ENCODE peak calls at places on chromosomes 16 and 17, in four cellular contexts. V, F, H and G are unnamed samples.

GRCh38 chr17:57600092-57600491 is 145.0 kb downstream of the CCDC182 start:
- DNase-seq in V (no peak), F (no peak), H (no peak), G (no peak)

GRCh38 chr16:12092347-12092882 is 115.9 kb downstream of the SNX29 start:
- DNase-seq in V (no peak), F (peak; percentile 95), H (no peak), G (peak; percentile 15)

GRCh38 chr17:8175795-8176196 is 384 bp downstream of the TMEM107 start:
- DNase-seq in V (no peak), F (no peak), H (no peak), G (no peak)

GRCh38 chr17:67381925-67382257 is 4.8 kb downstream of the PITPNC1 start:
- DNase-seq in V (no peak), F (no peak), H (no peak), G (no peak)

GRCh38 chr17:39628655-39629493 is 2.1 kb downstream of the PPP1R1B start:
- DNase-seq in V (no peak), F (no peak), H (no peak), G (no peak)

GRCh38 chr16:85448557-85449194 is 164.4 kb upstream of the GSE1 start:
- DNase-seq in V (no peak), F (no peak), H (no peak), G (no peak)

GRCh38 chr17:7221281-7222092 is 1.7 kb downstream of the ACADVL start:
- DNase-seq in V (peak; percentile 26), F (no peak), H (no peak), G (no peak)

GRCh38 chr16:76583466-76583865 is 306.3 kb downstream of the CNTNAP4 start:
- DNase-seq in V (no peak), F (no peak), H (no peak), G (no peak)

GRCh38 chr16:63876096-63876495 is 1245.8 kb downstream of the CDH11 start:
- DNase-seq in V (no peak), F (no peak), H (no peak), G (no peak)

GRCh38 chr16:35102780-35103403 is 1643.5 kb downstream of the TP53TG3F start:
- DNase-seq in V (no peak), F (no peak), H (no peak), G (no peak)

GRCh38 chr16:70490261-70490660 is 33.1 kb downstream of the COG4 start:
- DNase-seq in V (no peak), F (peak; percentile 15), H (no peak), G (no peak)

GRCh38 chr17:1197781-1198490 is 18.2 kb upstream of the ABR start:
- DNase-seq in V (no peak), F (no peak), H (no peak), G (no peak)

GRCh38 chr16:88790312-88791150 is 5.5 kb upstream of the PIEZO1 start:
- DNase-seq in V (no peak), F (peak; percentile 24), H (no peak), G (no peak)

GRCh38 chr16:85819711-85820110 is 20.2 kb downstream of the COX4I1 start:
- DNase-seq in V (no peak), F (no peak), H (no peak), G (peak; percentile 77)

GRCh38 chr17:73803867-73804539 is 159.8 kb upstream of the SDK2 start:
- DNase-seq in V (no peak), F (no peak), H (no peak), G (no peak)

GRCh38 chr17:55366020-55366481 is 55.6 kb downstream of the MMD start:
- DNase-seq in V (no peak), F (no peak), H (no peak), G (no peak)

GRCh38 chr17:2111691-2112090 is 56.8 kb downstream of the HIC1 start:
- DNase-seq in V (no peak), F (peak; percentile 97), H (no peak), G (peak; percentile 83)

GRCh38 chr16:22664132-22664531 is 149.8 kb upstream of the HS3ST2 start:
- DNase-seq in V (peak; percentile 27), F (no peak), H (no peak), G (no peak)

GRCh38 chr16:4370570-4371480 is 823 bp upstream of the VASN start:
- DNase-seq in V (no peak), F (peak; percentile 93), H (no peak), G (no peak)

GRCh38 chr17:33492731-33493260 is 199.7 kb upstream of the ASIC2 start:
- DNase-seq in V (no peak), F (no peak), H (no peak), G (no peak)

GRCh38 chr16:27756206-27756970 is 206.4 kb downstream of the KATNIP start:
- DNase-seq in V (no peak), F (no peak), H (no peak), G (no peak)

GRCh38 chr16:79897444-79898146 is 297.1 kb upstream of the MAF start:
- DNase-seq in V (no peak), F (no peak), H (no peak), G (no peak)

GRCh38 chr17:75154195-75155106 is at the start of gene JPT1:
- DNase-seq in V (peak; percentile 100), F (peak; percentile 99), H (peak; percentile 99), G (peak; percentile 98)
- H2BK120ac ChIP-seq in V (no peak within 1 kb of the TSS), F (peak within 1 kb of the TSS; percentile 17), H (no peak within 1 kb of the TSS), G (no peak within 1 kb of the TSS)

GRCh38 chr16:1610841-1611653 is 825 bp downstream of the IFT140 start:
- DNase-seq in V (no peak), F (no peak), H (no peak), G (peak; percentile 71)
- H3K14ac ChIP-seq in V (peak overlapping the region; percentile 82), F (no peak overlapping the region), H (no peak overlapping the region), G (peak overlapping the region; percentile 37)

DNA sequence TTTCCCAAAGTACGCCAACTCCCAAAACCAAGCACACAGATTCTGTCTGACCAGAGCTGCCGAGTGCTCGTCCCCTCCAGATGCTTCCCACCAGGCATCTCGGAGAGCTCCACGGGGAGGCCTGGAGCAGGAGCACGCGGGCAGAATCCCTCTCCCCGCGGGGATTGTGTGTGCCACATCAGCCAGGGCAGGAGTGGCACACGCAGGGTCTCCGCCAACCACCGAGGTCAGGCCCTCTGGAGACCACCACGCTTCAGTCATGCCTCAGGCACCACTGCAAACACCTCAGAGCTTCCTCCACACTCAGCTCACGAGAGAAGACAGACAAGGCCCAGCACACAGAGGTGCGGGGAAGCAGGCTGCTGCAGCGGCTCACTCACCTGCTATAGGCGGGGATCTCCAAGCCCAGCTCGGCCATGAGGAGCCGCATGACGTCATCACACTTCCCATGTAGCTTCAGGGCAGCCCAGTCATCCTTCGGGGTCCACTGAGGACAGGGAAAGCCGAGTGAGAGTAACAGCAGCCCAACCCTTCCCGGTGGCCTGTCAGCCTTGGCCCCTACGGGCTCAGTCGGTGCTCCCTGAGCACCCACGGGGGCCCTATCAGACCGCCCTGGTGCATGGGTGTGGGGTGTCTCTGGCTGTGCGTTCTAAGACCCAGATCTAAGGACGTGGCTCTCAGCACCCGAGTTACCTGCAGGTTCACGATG is 2.3 kb upstream of the PCYT2 start:
- DNase-seq in V (no peak), F (no peak), H (no peak), G (no peak)
- H2BK120ac ChIP-seq in V (no peak overlapping the region), F (no peak overlapping the region), H (no peak overlapping the region), G (no peak overlapping the region)

DNA sequence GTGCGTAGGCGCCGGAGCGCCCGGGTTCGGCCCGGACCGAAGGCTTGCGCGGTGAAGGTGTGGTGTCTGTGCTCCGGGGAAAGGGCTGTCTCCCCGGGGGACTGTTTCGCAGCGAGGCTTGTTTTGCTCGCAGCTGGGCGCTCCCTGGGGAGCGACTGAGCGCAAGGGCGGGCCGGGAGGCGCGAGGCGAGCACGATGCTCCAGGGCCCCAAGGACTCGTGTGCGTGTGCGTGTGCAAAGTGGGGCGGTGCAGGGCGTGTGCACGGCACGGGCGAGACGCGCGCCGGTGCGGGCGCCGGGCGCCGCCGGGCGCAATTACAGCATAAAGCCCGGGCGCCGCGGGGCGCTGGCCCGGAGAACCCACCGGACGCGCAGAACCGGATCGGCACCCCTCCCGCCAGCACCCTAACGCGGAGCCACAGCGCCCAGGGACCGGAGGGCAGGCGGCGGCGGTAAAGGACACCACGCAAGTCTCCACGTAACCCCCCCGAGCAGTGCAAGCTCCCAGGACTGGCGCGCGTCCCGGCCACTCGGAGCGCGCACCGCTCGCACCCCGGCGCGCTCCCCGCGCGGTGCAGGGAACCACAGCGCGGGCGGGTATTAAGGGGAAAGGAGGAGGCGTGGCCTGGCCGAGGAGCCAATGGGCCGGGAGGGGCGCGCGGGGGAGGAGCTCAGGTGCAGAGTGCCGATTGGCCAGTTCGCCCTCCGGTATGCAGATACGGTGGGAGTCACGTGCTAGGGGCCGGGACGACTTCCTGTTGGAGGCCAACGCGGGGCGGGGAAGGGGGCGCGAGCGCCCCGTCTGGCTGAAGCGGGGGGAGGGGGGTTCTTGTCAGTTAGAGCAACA is at the start of gene TNRC6C:
- DNase-seq in V (peak; percentile 100), F (peak; percentile 99), H (peak; percentile 95), G (peak; percentile 70)
- H3K14ac ChIP-seq in V (peak within 1 kb of the TSS; percentile 77), F (no peak within 1 kb of the TSS), H (peak within 1 kb of the TSS; percentile 55), G (peak within 1 kb of the TSS; percentile 64)

GRCh38 chr17:68511671-68512246 is 471 bp upstream of the PRKAR1A start:
- DNase-seq in V (peak; percentile 91), F (peak; percentile 65), H (peak; percentile 36), G (peak; percentile 56)
- H2BK120ac ChIP-seq in V (no peak overlapping the region), F (peak overlapping the region; percentile 57), H (no peak overlapping the region), G (peak overlapping the region; percentile 89)

DNA sequence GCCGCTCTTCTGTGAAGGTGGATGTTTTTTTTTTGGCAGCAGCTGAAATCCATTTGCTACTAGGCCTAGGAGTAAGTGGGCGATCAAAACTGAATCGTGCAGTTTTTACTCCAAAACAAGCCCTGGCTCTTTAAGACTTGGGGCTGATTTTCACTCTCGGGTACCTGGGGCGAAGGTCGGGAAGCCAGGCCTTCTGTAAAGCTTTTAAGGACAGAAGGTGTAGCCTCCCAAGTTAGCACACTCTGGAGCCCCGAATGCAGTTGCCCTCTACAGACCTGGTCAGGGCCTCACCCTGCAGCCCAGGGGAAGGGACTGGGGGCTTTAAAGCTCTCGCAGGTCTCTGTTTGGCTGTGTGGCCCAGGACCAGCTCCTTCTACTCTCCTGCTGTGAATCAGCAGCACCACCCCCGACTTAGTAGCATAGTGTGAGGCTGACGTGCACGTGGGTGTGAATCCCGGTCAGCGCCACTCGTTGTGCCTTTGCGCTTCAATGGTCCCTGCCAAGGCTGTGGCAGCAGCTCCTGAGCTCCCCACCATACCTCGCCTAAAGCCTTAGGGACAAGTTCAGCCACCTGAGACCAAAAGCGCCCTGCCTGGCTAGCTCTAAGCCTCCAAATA is 49.9 kb downstream of the TMEM235 start:
- DNase-seq in V (peak; percentile 43), F (peak; percentile 22), H (no peak), G (no peak)
- H3K14ac ChIP-seq in V (no peak overlapping the region), F (no peak overlapping the region), H (no peak overlapping the region), G (no peak overlapping the region)

GRCh38 chr17:70059649-70060048 is 15.4 kb upstream of the KCNJ16 start:
- DNase-seq in V (no peak), F (no peak), H (no peak), G (no peak)
- H2BK120ac ChIP-seq in V (no peak overlapping the region), F (no peak overlapping the region), H (no peak overlapping the region), G (no peak overlapping the region)

GRCh38 chr17:82301916-82302497 is 15.4 kb downstream of the CD7 start:
- DNase-seq in V (no peak), F (no peak), H (no peak), G (no peak)
- H3K14ac ChIP-seq in V (no peak overlapping the region), F (no peak overlapping the region), H (no peak overlapping the region), G (no peak overlapping the region)